ENCODE peak calls at places on chromosome 2, in five cellular contexts. O is neuronal stem cell, C is IMR-90, Z is mesendoderm, U is H9. E is an unnamed sample.

GRCh38 chr2:9415770-9416169 is 7.6 kb downstream of the ITGB1BP1 start:
- DNase-seq in O (no peak), C (peak; percentile 41), Z (no peak), U (no peak), E (no peak)

GRCh38 chr2:60414731-60415130 is 138.7 kb downstream of the BCL11A start:
- DNase-seq in O (no peak), C (peak; percentile 70), Z (no peak), U (no peak), E (no peak)

GRCh38 chr2:234821946-234822470 is 129.8 kb upstream of the SH3BP4 start:
- DNase-seq in O (no peak), C (peak; percentile 38), Z (no peak), U (no peak), E (no peak)

GRCh38 chr2:85398426-85399182 is 11.6 kb downstream of the CAPG start:
- DNase-seq in O (no peak), C (no peak), Z (no peak), U (no peak), E (no peak)

GRCh38 chr2:10347559-10347941 is 44.8 kb downstream of the HPCAL1 start:
- DNase-seq in O (no peak), C (no peak), Z (no peak), U (no peak), E (no peak)

GRCh38 chr2:192696857-192697256 is 502.1 kb upstream of the TMEFF2 start:
- DNase-seq in O (no peak), C (no peak), Z (no peak), U (no peak), E (no peak)

GRCh38 chr2:186460465-186460864 is 25.6 kb upstream of the ZC3H15 start:
- DNase-seq in O (no peak), C (peak; percentile 32), Z (peak; percentile 53), U (no peak), E (no peak)

GRCh38 chr2:149084924-149085795 is 46.7 kb downstream of the LYPD6B start:
- DNase-seq in O (no peak), C (no peak), Z (no peak), U (no peak), E (no peak)

GRCh38 chr2:3461781-3462492 is 57.4 kb downstream of the ADI1 start:
- DNase-seq in O (peak; percentile 48), C (peak; percentile 65), Z (peak; percentile 45), U (no peak), E (no peak)

GRCh38 chr2:164479460-164479859 is 141.8 kb downstream of the GRB14 start:
- DNase-seq in O (peak; percentile 53), C (peak; percentile 22), Z (peak; percentile 54), U (peak; percentile 30), E (no peak)

GRCh38 chr2:71933467-71934319 is 214.0 kb downstream of the CYP26B1 start:
- DNase-seq in O (no peak), C (no peak), Z (peak; percentile 72), U (peak; percentile 34), E (peak; percentile 35)

GRCh38 chr2:37324536-37324785 is 172 bp downstream of the PRKD3 start:
- DNase-seq in O (peak; percentile 71), C (peak; percentile 74), Z (peak; percentile 91), U (no peak), E (no peak)

GRCh38 chr2:101608411-101609317 is 88.8 kb upstream of the MAP4K4 start:
- DNase-seq in O (no peak), C (no peak), Z (no peak), U (no peak), E (no peak)

GRCh38 chr2:182907081-182907830 is 40.8 kb upstream of the FRZB start:
- DNase-seq in O (no peak), C (peak; percentile 11), Z (peak; percentile 90), U (peak; percentile 63), E (peak; percentile 56)

GRCh38 chr2:219524817-219525216 is 10.5 kb downstream of the ASIC4 start:
- DNase-seq in O (no peak), C (no peak), Z (no peak), U (no peak), E (no peak)

GRCh38 chr2:86482034-86482433 is 40.9 kb downstream of the KDM3A start:
- DNase-seq in O (no peak), C (peak; percentile 18), Z (no peak), U (no peak), E (no peak)

GRCh38 chr2:118593257-118593656 is 254.2 kb downstream of the EN1 start:
- DNase-seq in O (no peak), C (no peak), Z (no peak), U (no peak), E (no peak)

GRCh38 chr2:121189656-121190381 is 95.2 kb downstream of the TFCP2L1 start:
- DNase-seq in O (no peak), C (no peak), Z (no peak), U (peak; percentile 16), E (no peak)

GRCh38 chr2:28338046-28338753 is 54.5 kb upstream of the FOSL2 start:
- DNase-seq in O (no peak), C (peak; percentile 85), Z (peak; percentile 42), U (no peak), E (no peak)

GRCh38 chr2:28341208-28341891 is 51.3 kb upstream of the FOSL2 start:
- DNase-seq in O (no peak), C (no peak), Z (no peak), U (no peak), E (no peak)

GRCh38 chr2:28340312-28341202 is 52.1 kb upstream of the FOSL2 start:
- DNase-seq in O (no peak), C (no peak), Z (no peak), U (no peak), E (no peak)

GRCh38 chr2:28338754-28339325 is 53.8 kb upstream of the FOSL2 start:
- DNase-seq in O (no peak), C (no peak), Z (no peak), U (no peak), E (no peak)

GRCh38 chr2:28339516-28340175 is 53.0 kb upstream of the FOSL2 start:
- DNase-seq in O (no peak), C (no peak), Z (no peak), U (no peak), E (no peak)
- H2BK15ac ChIP-seq in O (no peak overlapping the region), C (peak overlapping the region; percentile 72), Z (no peak overlapping the region), U (no peak overlapping the region), E (no peak overlapping the region)

GRCh38 chr2:31011565-31011964 is 126.7 kb downstream of the GALNT14 start:
- DNase-seq in O (no peak), C (no peak), Z (no peak), U (no peak), E (no peak)

GRCh38 chr2:31018280-31018679 is 120.0 kb downstream of the GALNT14 start:
- DNase-seq in O (no peak), C (no peak), Z (no peak), U (no peak), E (no peak)

GRCh38 chr2:31008571-31009114 is 129.6 kb downstream of the GALNT14 start:
- DNase-seq in O (no peak), C (no peak), Z (no peak), U (no peak), E (no peak)

GRCh38 chr2:31013311-31013710 is 124.9 kb downstream of the GALNT14 start:
- DNase-seq in O (no peak), C (no peak), Z (no peak), U (no peak), E (no peak)

DNA sequence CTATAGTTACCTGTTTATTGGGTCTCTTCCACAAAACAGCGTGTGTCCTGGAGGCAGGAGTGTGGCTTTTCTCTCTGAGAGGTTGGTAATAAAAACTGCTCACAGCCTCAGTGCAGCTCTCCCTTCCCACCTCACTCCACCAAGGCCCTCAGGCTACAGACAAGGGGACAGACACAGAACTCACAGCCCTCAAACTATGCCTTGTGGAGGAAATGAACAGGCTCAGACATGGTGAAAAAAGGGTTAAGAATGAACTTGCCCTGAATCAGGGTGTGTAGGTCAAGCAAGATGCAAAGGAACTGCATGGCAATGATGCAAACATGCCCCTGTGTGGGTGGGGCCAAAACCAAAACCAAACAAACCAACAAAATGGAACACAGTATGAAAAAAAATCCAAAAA is 125.9 kb downstream of the GALNT14 start:
- DNase-seq in O (no peak), C (no peak), Z (peak; percentile 14), U (no peak), E (no peak)
- H3K79me1 ChIP-seq in O (no peaks in the 10 kb centered on the region), C (no peaks in the 10 kb centered on the region), Z (no peaks in the 10 kb centered on the region), U (no peaks in the 10 kb centered on the region), E (no peaks in the 10 kb centered on the region)

DNA sequence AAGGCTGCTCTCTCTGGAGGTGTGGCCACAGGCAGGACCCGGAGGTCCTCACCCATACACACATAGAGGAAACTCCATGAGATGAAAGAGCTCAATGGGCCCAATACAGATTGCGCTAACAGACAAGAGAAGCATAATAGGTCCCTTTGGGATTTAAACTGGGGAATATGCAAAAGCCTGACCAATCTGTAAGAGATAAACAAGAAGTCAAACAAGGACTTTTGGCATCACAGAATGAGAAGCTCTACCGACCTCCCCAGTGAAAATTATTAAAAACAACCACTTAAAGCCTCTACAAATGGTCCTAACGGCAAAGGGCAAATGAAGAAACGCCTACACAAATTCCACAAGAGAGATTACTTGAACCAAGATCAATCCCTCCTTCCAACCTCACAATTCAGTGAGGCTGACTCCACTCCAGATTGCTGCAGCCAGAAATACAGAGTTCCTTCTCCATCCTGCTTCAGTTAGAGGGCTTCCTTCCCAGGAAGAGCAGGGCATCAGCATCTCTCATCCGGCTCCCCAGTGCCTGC is 10.8 kb downstream of the IWS1 start:
- DNase-seq in O (no peak), C (no peak), Z (no peak), U (no peak), E (no peak)
- H2BK15ac ChIP-seq in O (no peak overlapping the region), C (no peak overlapping the region), Z (no peak overlapping the region), U (no peak overlapping the region), E (no peak overlapping the region)

GRCh38 chr2:128312411-128312810 is 6.3 kb downstream of the HS6ST1 start:
- DNase-seq in O (no peak), C (no peak), Z (no peak), U (no peak), E (no peak)
- H3K79me1 ChIP-seq in O (peaks cover 45% of the 10 kb centered on the region), C (peaks cover 22% of the 10 kb centered on the region), Z (peaks cover 66% of the 10 kb centered on the region), U (peaks cover 13% of the 10 kb centered on the region), E (peaks cover 64% of the 10 kb centered on the region)

DNA sequence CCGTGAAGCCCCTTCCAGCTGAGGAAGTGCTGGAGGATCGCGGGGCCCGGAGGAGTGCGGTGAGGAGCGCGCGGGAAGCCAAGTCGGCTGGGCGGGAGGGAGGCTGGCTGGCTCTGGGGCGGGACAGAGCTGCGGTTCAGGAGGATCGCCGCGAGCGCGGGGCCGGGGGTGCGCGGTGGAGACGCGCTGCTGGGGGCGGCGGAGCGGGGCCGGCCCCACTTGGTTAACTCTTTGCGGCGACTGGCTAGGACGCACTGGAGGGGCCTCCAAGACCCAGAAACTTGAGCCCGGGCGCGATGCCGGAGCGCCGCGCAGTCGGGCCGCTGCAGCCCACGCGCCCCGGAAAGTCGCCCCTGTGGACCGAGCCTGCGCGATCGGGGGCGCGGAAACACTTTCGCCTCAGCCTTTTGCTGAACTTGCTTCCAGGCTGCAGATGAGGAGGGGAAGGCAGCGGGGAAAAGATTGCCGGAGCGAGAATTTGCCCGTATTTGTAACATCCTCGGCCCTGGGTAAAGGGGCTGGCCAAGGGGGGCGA is 597 bp downstream of the CYBRD1 start:
- DNase-seq in O (peak; percentile 48), C (no peak), Z (no peak), U (peak; percentile 56), E (no peak)
- H2BK15ac ChIP-seq in O (peak overlapping the region; percentile 86), C (no peak overlapping the region), Z (no peak overlapping the region), U (no peak overlapping the region), E (no peak overlapping the region)